ENCODE peak calls at places on chromosomes 1 and 21, in six cellular contexts. One of them, this sample, is unnamed.

GRCh38 chr1:159920202-159920601 is 5.1 kb downstream of the TAGLN2 start:
- DNase-seq in thoracic aorta: no peak
- DNase-seq in CD8-positive, alpha-beta T cell: no peak
- DNase-seq in HepG2: no peak
- DNase-seq in LNCaP clone FGC: no peak
- DNase-seq in CD8-positive, alpha-beta memory T cell: no peak
- DNase-seq in this sample: no peak

GRCh38 chr21:34967509-34968289 is 81.4 kb downstream of the RUNX1 start:
- DNase-seq in thoracic aorta: no peak
- DNase-seq in CD8-positive, alpha-beta T cell: no peak
- DNase-seq in HepG2: peak
- DNase-seq in LNCaP clone FGC: no peak
- DNase-seq in CD8-positive, alpha-beta memory T cell: no peak
- DNase-seq in this sample: peak

GRCh38 chr1:198918920-198919319 is 280.1 kb downstream of the PTPRC start:
- DNase-seq in thoracic aorta: no peak
- DNase-seq in CD8-positive, alpha-beta T cell: no peak
- DNase-seq in HepG2: no peak
- DNase-seq in LNCaP clone FGC: no peak
- DNase-seq in CD8-positive, alpha-beta memory T cell: no peak
- DNase-seq in this sample: no peak

GRCh38 chr1:89566761-89567174 is 42.1 kb downstream of the LRRC8B start:
- DNase-seq in thoracic aorta: no peak
- DNase-seq in CD8-positive, alpha-beta T cell: no peak
- DNase-seq in HepG2: no peak
- DNase-seq in LNCaP clone FGC: no peak
- DNase-seq in CD8-positive, alpha-beta memory T cell: no peak
- DNase-seq in this sample: peak

GRCh38 chr1:244325056-244325764 is 126.5 kb downstream of the ADSS2 start:
- DNase-seq in thoracic aorta: no peak
- DNase-seq in CD8-positive, alpha-beta T cell: peak
- DNase-seq in HepG2: no peak
- DNase-seq in LNCaP clone FGC: no peak
- DNase-seq in CD8-positive, alpha-beta memory T cell: no peak
- DNase-seq in this sample: no peak

GRCh38 chr21:36509966-36510742 is 30.2 kb upstream of the CLDN14 start:
- DNase-seq in thoracic aorta: no peak
- DNase-seq in CD8-positive, alpha-beta T cell: no peak
- DNase-seq in HepG2: no peak
- DNase-seq in LNCaP clone FGC: peak
- DNase-seq in CD8-positive, alpha-beta memory T cell: no peak
- DNase-seq in this sample: peak

GRCh38 chr1:215971793-215972441 is 404.8 kb downstream of the KCTD3 start:
- DNase-seq in thoracic aorta: no peak
- DNase-seq in CD8-positive, alpha-beta T cell: no peak
- DNase-seq in HepG2: no peak
- DNase-seq in LNCaP clone FGC: no peak
- DNase-seq in CD8-positive, alpha-beta memory T cell: no peak
- DNase-seq in this sample: no peak

GRCh38 chr1:157047064-157047410 is 1.5 kb upstream of the ARHGEF11 start:
- DNase-seq in thoracic aorta: no peak
- DNase-seq in CD8-positive, alpha-beta T cell: no peak
- DNase-seq in HepG2: peak
- DNase-seq in LNCaP clone FGC: no peak
- DNase-seq in CD8-positive, alpha-beta memory T cell: no peak
- DNase-seq in this sample: peak

GRCh38 chr1:231065510-231066241 is 25.6 kb upstream of the FAM89A start:
- DNase-seq in thoracic aorta: no peak
- DNase-seq in CD8-positive, alpha-beta T cell: no peak
- DNase-seq in HepG2: no peak
- DNase-seq in LNCaP clone FGC: no peak
- DNase-seq in CD8-positive, alpha-beta memory T cell: no peak
- DNase-seq in this sample: no peak

GRCh38 chr21:31132574-31133242 is 94.4 kb upstream of the KRTAP19-8 start:
- DNase-seq in thoracic aorta: no peak
- DNase-seq in CD8-positive, alpha-beta T cell: peak
- DNase-seq in HepG2: no peak
- DNase-seq in LNCaP clone FGC: no peak
- DNase-seq in CD8-positive, alpha-beta memory T cell: peak
- DNase-seq in this sample: no peak

GRCh38 chr1:24427469-24427862 is 11.9 kb downstream of the NIPAL3 start:
- DNase-seq in thoracic aorta: no peak
- DNase-seq in CD8-positive, alpha-beta T cell: no peak
- DNase-seq in HepG2: no peak
- DNase-seq in LNCaP clone FGC: no peak
- DNase-seq in CD8-positive, alpha-beta memory T cell: no peak
- DNase-seq in this sample: no peak

GRCh38 chr1:231159963-231160761 is 1.7 kb upstream of the TRIM67 start:
- DNase-seq in thoracic aorta: no peak
- DNase-seq in CD8-positive, alpha-beta T cell: no peak
- DNase-seq in HepG2: no peak
- DNase-seq in LNCaP clone FGC: no peak
- DNase-seq in CD8-positive, alpha-beta memory T cell: no peak
- DNase-seq in this sample: no peak

GRCh38 chr1:56758135-56758534 is 61.1 kb downstream of the FYB2 start:
- DNase-seq in thoracic aorta: no peak
- DNase-seq in CD8-positive, alpha-beta T cell: no peak
- DNase-seq in HepG2: peak
- DNase-seq in LNCaP clone FGC: peak
- DNase-seq in CD8-positive, alpha-beta memory T cell: no peak
- DNase-seq in this sample: peak

GRCh38 chr1:205811660-205812059 is 1.3 kb downstream of the SLC41A1 start:
- DNase-seq in thoracic aorta: no peak
- DNase-seq in CD8-positive, alpha-beta T cell: no peak
- DNase-seq in HepG2: no peak
- DNase-seq in LNCaP clone FGC: no peak
- DNase-seq in CD8-positive, alpha-beta memory T cell: no peak
- DNase-seq in this sample: peak

GRCh38 chr1:210143465-210144062 is 89.0 kb upstream of the SERTAD4 start:
- DNase-seq in thoracic aorta: peak
- DNase-seq in CD8-positive, alpha-beta T cell: peak
- DNase-seq in HepG2: peak
- DNase-seq in LNCaP clone FGC: peak
- DNase-seq in CD8-positive, alpha-beta memory T cell: no peak
- DNase-seq in this sample: peak

GRCh38 chr1:67575861-67576260 is 109.1 kb upstream of the GADD45A start:
- DNase-seq in thoracic aorta: no peak
- DNase-seq in CD8-positive, alpha-beta T cell: no peak
- DNase-seq in HepG2: no peak
- DNase-seq in LNCaP clone FGC: no peak
- DNase-seq in CD8-positive, alpha-beta memory T cell: no peak
- DNase-seq in this sample: no peak

GRCh38 chr1:5563861-5564577 is 428.2 kb downstream of the NPHP4 start:
- DNase-seq in thoracic aorta: no peak
- DNase-seq in CD8-positive, alpha-beta T cell: no peak
- DNase-seq in HepG2: no peak
- DNase-seq in LNCaP clone FGC: no peak
- DNase-seq in CD8-positive, alpha-beta memory T cell: no peak
- DNase-seq in this sample: no peak

GRCh38 chr1:42282867-42283583 is 52.0 kb downstream of the FOXJ3 start:
- DNase-seq in thoracic aorta: no peak
- DNase-seq in CD8-positive, alpha-beta T cell: no peak
- DNase-seq in HepG2: no peak
- DNase-seq in LNCaP clone FGC: no peak
- DNase-seq in CD8-positive, alpha-beta memory T cell: no peak
- DNase-seq in this sample: no peak

GRCh38 chr1:205528887-205529825 is 24.7 kb downstream of the CDK18 start:
- DNase-seq in thoracic aorta: no peak
- DNase-seq in CD8-positive, alpha-beta T cell: peak
- DNase-seq in HepG2: no peak
- DNase-seq in LNCaP clone FGC: no peak
- DNase-seq in CD8-positive, alpha-beta memory T cell: peak
- DNase-seq in this sample: peak

GRCh38 chr1:15167386-15167785 is 13.8 kb downstream of the TMEM51 start:
- DNase-seq in thoracic aorta: no peak
- DNase-seq in CD8-positive, alpha-beta T cell: no peak
- DNase-seq in HepG2: no peak
- DNase-seq in LNCaP clone FGC: no peak
- DNase-seq in CD8-positive, alpha-beta memory T cell: no peak
- DNase-seq in this sample: no peak

GRCh38 chr1:214187152-214187900 is 93.6 kb upstream of the SMYD2 start:
- DNase-seq in thoracic aorta: no peak
- DNase-seq in CD8-positive, alpha-beta T cell: no peak
- DNase-seq in HepG2: no peak
- DNase-seq in LNCaP clone FGC: no peak
- DNase-seq in CD8-positive, alpha-beta memory T cell: no peak
- DNase-seq in this sample: no peak
- H3K4me3 ChIP-seq in thoracic aorta: peak
- H3K4me3 ChIP-seq in CD8-positive, alpha-beta T cell: no peak
- H3K4me3 ChIP-seq in HepG2: no peak
- H3K4me3 ChIP-seq in LNCaP clone FGC: no peak
- H3K4me3 ChIP-seq in CD8-positive, alpha-beta memory T cell: no peak
- H3K4me3 ChIP-seq in this sample: peak

DNA sequence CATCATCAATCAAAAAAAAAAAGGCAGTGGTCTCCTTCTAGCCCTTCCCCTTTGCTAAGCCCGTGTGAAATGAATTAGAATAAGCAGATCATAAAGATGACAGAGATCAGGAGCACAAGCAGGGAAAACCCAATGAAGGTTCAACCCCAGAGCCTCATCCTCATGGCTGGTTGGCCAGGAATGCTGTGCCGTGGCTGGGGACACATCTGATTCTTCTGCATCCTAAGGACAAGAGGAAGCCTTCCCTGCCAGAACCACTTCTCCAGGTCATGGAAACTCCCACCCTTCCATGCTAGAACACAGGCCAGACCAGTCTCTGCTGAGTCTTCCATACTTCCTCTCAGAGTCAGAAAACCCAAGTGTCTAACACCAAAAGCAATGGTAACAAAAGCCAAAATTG is 81.1 kb downstream of the CSMD2 start:
- DNase-seq in thoracic aorta: no peak
- DNase-seq in CD8-positive, alpha-beta T cell: no peak
- DNase-seq in HepG2: no peak
- DNase-seq in LNCaP clone FGC: no peak
- DNase-seq in CD8-positive, alpha-beta memory T cell: no peak
- DNase-seq in this sample: no peak
- H3K4me3 ChIP-seq in thoracic aorta: no peak
- H3K4me3 ChIP-seq in CD8-positive, alpha-beta T cell: no peak
- H3K4me3 ChIP-seq in HepG2: no peak
- H3K4me3 ChIP-seq in LNCaP clone FGC: no peak
- H3K4me3 ChIP-seq in CD8-positive, alpha-beta memory T cell: no peak
- H3K4me3 ChIP-seq in this sample: no peak

GRCh38 chr1:240691521-240692338 is 79.8 kb upstream of the GREM2 start:
- DNase-seq in thoracic aorta: no peak
- DNase-seq in CD8-positive, alpha-beta T cell: no peak
- DNase-seq in HepG2: peak
- DNase-seq in LNCaP clone FGC: no peak
- DNase-seq in CD8-positive, alpha-beta memory T cell: no peak
- DNase-seq in this sample: peak
- H3K4me3 ChIP-seq in thoracic aorta: no peak
- H3K4me3 ChIP-seq in CD8-positive, alpha-beta T cell: no peak
- H3K4me3 ChIP-seq in HepG2: no peak
- H3K4me3 ChIP-seq in LNCaP clone FGC: no peak
- H3K4me3 ChIP-seq in CD8-positive, alpha-beta memory T cell: no peak
- H3K4me3 ChIP-seq in this sample: no peak

DNA sequence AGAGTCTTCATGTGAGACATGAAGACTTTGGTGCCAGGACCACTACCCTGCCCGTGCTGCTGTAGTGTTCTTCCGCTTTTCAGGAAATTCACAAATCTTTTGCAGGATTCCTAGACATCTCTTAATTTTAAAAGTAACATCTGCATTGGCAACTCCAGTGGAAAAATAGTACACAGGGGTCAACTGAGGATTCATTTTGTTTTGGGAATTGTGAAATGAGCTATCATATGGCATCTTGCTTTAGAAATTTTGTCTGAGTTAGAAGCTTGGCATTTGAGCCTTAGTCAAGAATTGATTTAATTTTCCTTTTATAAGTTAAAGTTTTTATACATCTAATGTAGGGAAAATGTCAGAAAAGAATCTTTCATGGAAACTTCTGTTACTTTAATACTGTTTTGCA is 7.2 kb downstream of the PRDM2 start:
- DNase-seq in thoracic aorta: no peak
- DNase-seq in CD8-positive, alpha-beta T cell: no peak
- DNase-seq in HepG2: no peak
- DNase-seq in LNCaP clone FGC: no peak
- DNase-seq in CD8-positive, alpha-beta memory T cell: no peak
- DNase-seq in this sample: no peak
- H3K4me3 ChIP-seq in thoracic aorta: no peak
- H3K4me3 ChIP-seq in CD8-positive, alpha-beta T cell: no peak
- H3K4me3 ChIP-seq in HepG2: no peak
- H3K4me3 ChIP-seq in LNCaP clone FGC: no peak
- H3K4me3 ChIP-seq in CD8-positive, alpha-beta memory T cell: no peak
- H3K4me3 ChIP-seq in this sample: no peak

DNA sequence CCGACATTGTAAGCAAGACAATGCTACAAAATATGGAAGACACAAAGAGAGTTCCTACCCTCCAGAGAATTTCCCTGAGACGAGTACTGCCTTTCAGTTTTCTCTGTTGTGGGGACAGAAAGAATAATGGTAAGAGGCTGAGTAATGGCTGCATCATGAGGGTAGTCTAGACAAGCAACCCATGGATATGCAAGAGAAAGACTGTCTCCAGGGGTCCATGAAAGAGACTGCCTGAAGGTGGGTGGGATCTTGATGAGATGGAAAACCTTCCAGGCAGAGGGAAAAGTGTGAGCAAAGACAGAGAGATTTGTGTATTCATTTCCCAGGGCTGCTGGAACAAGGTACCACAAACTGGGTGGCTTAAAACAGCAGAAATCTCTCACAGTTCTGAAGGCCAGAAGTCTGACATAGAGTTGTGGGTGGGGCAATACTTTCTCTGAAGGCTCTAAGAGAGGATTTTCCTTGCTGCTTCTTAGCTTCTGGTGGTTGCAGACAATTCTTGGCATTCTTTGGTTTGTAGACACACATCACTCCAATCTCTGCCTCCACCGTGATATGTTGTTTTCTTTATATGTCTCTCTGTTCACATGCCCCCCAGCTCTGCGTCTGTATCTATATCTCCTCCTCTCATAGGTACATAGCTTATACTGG is 41.4 kb downstream of the ANP32E start:
- DNase-seq in thoracic aorta: no peak
- DNase-seq in CD8-positive, alpha-beta T cell: no peak
- DNase-seq in HepG2: no peak
- DNase-seq in LNCaP clone FGC: no peak
- DNase-seq in CD8-positive, alpha-beta memory T cell: no peak
- DNase-seq in this sample: peak
- H3K4me3 ChIP-seq in thoracic aorta: no peak
- H3K4me3 ChIP-seq in CD8-positive, alpha-beta T cell: no peak
- H3K4me3 ChIP-seq in HepG2: no peak
- H3K4me3 ChIP-seq in LNCaP clone FGC: no peak
- H3K4me3 ChIP-seq in CD8-positive, alpha-beta memory T cell: no peak
- H3K4me3 ChIP-seq in this sample: no peak